ENCODE peak calls at places on chromosomes 16 and 17, in nine cellular contexts. M, C, Y, S, F, W, I, R and A are unnamed samples.

GRCh38 chr16:27319257-27319965 is 5.6 kb downstream of the IL4R start:
- DNase-seq in C (no peak), R (no peak), M (no peak), Y (no peak), I (no peak), W (no peak), S (no peak), F (no peak), A (no peak)

GRCh38 chr17:80856863-80857488 is 134.7 kb upstream of the CHMP6 start:
- DNase-seq in M (no peak), R (no peak), S (no peak), Y (no peak), W (no peak), I (no peak), F (no peak), C (no peak), A (no peak)

GRCh38 chr17:12362853-12363252 is 302.8 kb upstream of the MYOCD start:
- DNase-seq in M (peak), R (no peak), S (no peak), I (no peak), C (peak), Y (no peak), W (no peak), F (no peak), A (no peak)

GRCh38 chr16:5046914-5047313 is 13.2 kb upstream of the NAGPA start:
- DNase-seq in I (no peak), W (no peak), M (no peak), C (no peak), F (no peak), R (no peak), S (no peak), Y (no peak), A (no peak)

GRCh38 chr16:79997257-79997656 is 396.7 kb upstream of the MAF start:
- DNase-seq in W (peak), F (peak), Y (no peak), M (peak), S (no peak), C (no peak), R (peak), I (no peak), A (no peak)

GRCh38 chr16:24094660-24095059 is 161.5 kb upstream of the CACNG3 start:
- DNase-seq in S (no peak), M (no peak), F (no peak), C (no peak), I (no peak), R (no peak), Y (no peak), W (no peak), A (no peak)

GRCh38 chr17:4944163-4944553 is 4.1 kb downstream of the RNF167 start:
- DNase-seq in C (no peak), I (no peak), W (no peak), R (no peak), M (no peak), F (peak), S (no peak), Y (no peak), A (no peak)

GRCh38 chr16:33877-34707 is 19.3 kb downstream of the POLR3K start:
- DNase-seq in R (no peak), I (no peak), F (no peak), W (no peak), S (no peak), M (no peak), Y (no peak), C (no peak), A (no peak)

GRCh38 chr17:72267601-72268000 is 146.8 kb downstream of the SOX9 start:
- DNase-seq in R (no peak), W (no peak), S (no peak), F (no peak), I (no peak), Y (no peak), C (no peak), M (no peak), A (no peak)

GRCh38 chr16:87382023-87382785 is 1.4 kb downstream of the FBXO31 start:
- DNase-seq in W (no peak), M (no peak), R (peak), F (no peak), I (no peak), Y (no peak), S (no peak), C (no peak), A (no peak)

GRCh38 chr17:35257080-35257701 is 14.3 kb downstream of the SLFN5 start:
- DNase-seq in W (peak), S (peak), C (no peak), M (no peak), Y (no peak), R (peak), I (peak), F (no peak), A (no peak)

GRCh38 chr16:22205577-22206012 is 483 bp upstream of the EEF2K start:
- DNase-seq in W (no peak), F (no peak), R (no peak), C (no peak), S (no peak), Y (no peak), I (no peak), M (no peak), A (no peak)

GRCh38 chr17:39400547-39401411 is 647 bp downstream of the FBXL20 start:
- DNase-seq in I (peak), R (peak), W (no peak), S (peak), F (no peak), M (no peak), Y (no peak), C (peak), A (peak)

GRCh38 chr16:84832488-84833141 is 12.8 kb downstream of the CRISPLD2 start:
- DNase-seq in R (peak), F (no peak), I (peak), M (peak), Y (peak), S (peak), C (peak), W (peak), A (peak)

GRCh38 chr17:14296511-14296910 is 4.4 kb upstream of the HS3ST3B1 start:
- DNase-seq in W (no peak), I (no peak), F (no peak), S (no peak), C (no peak), M (no peak), Y (no peak), R (no peak), A (no peak)

GRCh38 chr17:12664894-12665262 is 812 bp upstream of the MYOCD start:
- DNase-seq in C (no peak), W (no peak), F (no peak), S (no peak), I (no peak), R (no peak), Y (no peak), M (no peak), A (no peak)

GRCh38 chr16:972316-973002 is 1.7 kb upstream of the LMF1 start:
- DNase-seq in F (no peak), R (no peak), Y (no peak), S (no peak), M (peak), C (no peak), W (no peak), I (no peak), A (no peak)

GRCh38 chr16:63361032-63361624 is 1324.9 kb upstream of the CDH8 start:
- DNase-seq in F (peak), Y (no peak), I (peak), C (peak), W (peak), M (peak), S (peak), R (peak), A (no peak)

GRCh38 chr16:65681406-65681805 is 559.5 kb upstream of the CDH11 start:
- DNase-seq in C (no peak), W (no peak), R (no peak), S (peak), I (peak), M (no peak), Y (no peak), F (no peak), A (no peak)

GRCh38 chr17:58630883-58631522 is 60.8 kb downstream of the TEX14 start:
- DNase-seq in F (no peak), R (no peak), I (no peak), W (no peak), Y (no peak), S (no peak), M (peak), C (no peak), A (no peak)

GRCh38 chr17:29615492-29616299 is 7.0 kb downstream of the CORO6 start:
- DNase-seq in S (peak), I (peak), R (peak), Y (peak), C (peak), M (peak), F (peak), W (peak), A (peak)

GRCh38 chr17:79340286-79340685 is 265.7 kb downstream of the ENGASE start:
- DNase-seq in R (no peak), Y (no peak), I (no peak), M (no peak), S (no peak), C (no peak), F (peak), W (no peak), A (no peak)

GRCh38 chr17:81232616-81233241 is 6.1 kb downstream of the TEPSIN start:
- DNase-seq in I (no peak), W (no peak), S (no peak), R (no peak), C (no peak), Y (no peak), F (no peak), M (no peak), A (no peak)

GRCh38 chr16:81241706-81242105 is 3.2 kb downstream of the BCO1 start:
- DNase-seq in Y (no peak), M (no peak), F (no peak), I (no peak), R (no peak), S (no peak), W (no peak), C (no peak), A (no peak)

GRCh38 chr16:81181013-81181720 is 57.3 kb upstream of the BCO1 start:
- DNase-seq in C (peak), F (no peak), W (peak), M (peak), R (peak), Y (peak), S (peak), I (peak), A (peak)

GRCh38 chr17:67365762-67366192 is 600 bp downstream of the PSMD12 start:
- DNase-seq in I (peak), M (no peak), C (no peak), S (peak), R (peak), Y (no peak), W (peak), F (peak), A (no peak)

GRCh38 chr17:61397086-61397842 is 2.4 kb upstream of the TBX2 start:
- DNase-seq in Y (no peak), M (no peak), W (no peak), R (no peak), C (no peak), S (peak), F (no peak), I (peak), A (no peak)
- TF ChIP-seq CTCF in Y (no peak), M (no peak), W (peak), R (no peak), C (no peak), S (peak), F (no peak), I (peak), A (no peak)

DNA sequence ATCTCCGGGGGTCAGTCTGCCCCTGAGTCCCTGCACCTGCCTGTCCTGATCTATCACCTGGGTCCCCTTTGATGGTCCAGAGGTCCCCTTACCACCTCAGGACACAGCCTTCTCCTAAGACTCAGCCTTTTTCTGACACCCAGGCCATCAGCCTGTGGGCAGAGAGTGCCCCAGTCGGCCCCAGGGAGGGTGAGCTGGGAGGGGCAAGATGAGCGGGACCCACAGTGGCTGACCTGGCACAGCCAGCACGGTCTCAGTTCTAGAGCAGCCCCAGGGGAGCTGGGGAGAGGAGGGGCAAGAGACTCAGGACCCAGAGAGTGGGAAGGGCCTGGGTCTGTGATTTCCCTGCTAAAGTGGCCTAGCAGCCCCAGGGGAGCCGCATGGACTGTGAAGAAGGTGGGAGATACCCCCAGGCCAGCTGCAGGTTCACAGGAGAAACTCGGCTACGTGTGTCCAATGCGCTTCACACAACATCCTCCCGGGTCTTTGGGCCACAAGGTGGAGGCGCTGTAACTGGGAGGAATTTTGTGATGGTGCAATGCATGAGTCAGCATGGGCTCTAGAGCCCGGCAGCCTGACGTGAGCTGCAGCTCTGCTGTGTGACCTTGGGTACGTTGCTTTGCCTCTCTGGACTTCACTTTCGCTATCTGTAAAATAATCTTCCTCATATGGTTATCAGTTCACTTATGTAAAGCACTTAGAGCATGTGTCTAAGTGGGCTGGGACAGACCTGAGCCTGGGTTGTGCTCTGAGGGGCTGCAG is 67.2 kb upstream of the LHX1 start:
- DNase-seq in I (peak), F (no peak), Y (no peak), S (peak), C (no peak), R (no peak), W (peak), M (no peak), A (no peak)
- TF ChIP-seq CTCF in I (no peak), F (no peak), Y (no peak), S (peak), C (no peak), R (no peak), W (no peak), M (no peak), A (no peak)

DNA sequence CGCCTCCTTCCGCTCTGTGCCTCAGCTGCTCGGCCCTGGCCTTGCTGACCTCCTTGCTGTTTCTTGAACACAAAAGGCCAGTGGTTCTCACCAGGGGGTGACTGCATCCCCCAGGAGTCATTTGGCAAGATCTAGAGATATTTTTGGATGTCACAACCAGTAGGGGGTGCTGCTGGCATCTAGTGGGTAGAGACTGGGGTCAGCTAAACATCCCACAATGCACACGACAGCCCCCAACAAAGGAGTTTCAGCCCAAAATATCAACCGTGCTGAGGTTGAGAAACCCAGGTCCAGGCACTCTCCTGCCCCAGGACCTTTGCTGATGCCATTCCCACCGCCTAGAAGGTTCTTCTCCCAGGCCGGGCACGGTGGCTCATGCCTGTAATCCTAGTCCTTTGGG is 39.7 kb downstream of the ABCC6 start:
- DNase-seq in F (peak), W (no peak), M (no peak), R (no peak), I (no peak), Y (no peak), S (no peak), C (no peak), A (no peak)
- TF ChIP-seq CTCF in F (peak), W (peak), M (no peak), R (no peak), I (no peak), Y (no peak), S (peak), C (no peak), A (no peak)

DNA sequence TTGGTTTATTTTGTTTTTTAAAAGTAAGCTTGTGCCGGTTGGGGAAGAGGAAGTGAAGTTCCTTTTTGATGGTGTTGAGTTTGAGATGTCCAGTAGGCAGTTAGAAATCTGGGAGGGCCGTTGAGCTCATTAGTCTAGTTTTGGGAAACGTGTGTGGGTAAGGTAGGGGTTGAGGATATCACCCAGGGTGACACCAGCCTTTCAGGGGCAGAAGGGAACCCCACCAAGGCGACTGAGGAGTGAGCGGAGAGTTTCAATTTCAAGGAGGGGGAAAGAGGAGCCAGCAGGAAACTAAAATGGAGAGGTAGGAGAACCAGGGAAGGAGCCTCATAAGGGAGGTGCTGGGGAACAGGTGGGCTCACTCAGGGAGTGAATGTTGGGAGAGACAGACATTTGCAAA is 22.7 kb downstream of the HAPSTR1 start:
- DNase-seq in C (no peak), F (no peak), Y (no peak), I (no peak), S (no peak), M (no peak), R (no peak), W (no peak), A (no peak)
- TF ChIP-seq CTCF in C (no peak), F (no peak), Y (no peak), I (no peak), S (no peak), M (no peak), R (no peak), W (no peak), A (no peak)

GRCh38 chr17:43844241-43844640 is 2.7 kb upstream of the CD300LG start:
- DNase-seq in M (no peak), C (no peak), F (no peak), W (no peak), R (no peak), S (no peak), Y (no peak), I (no peak), A (no peak)

GRCh38 chr17:43839670-43840101 is 6.7 kb upstream of the MPP3 start:
- DNase-seq in M (no peak), W (no peak), S (no peak), Y (no peak), I (no peak), R (no peak), C (no peak), F (no peak), A (no peak)

GRCh38 chr17:43845772-43846171 is 1.2 kb upstream of the CD300LG start:
- DNase-seq in W (no peak), S (no peak), Y (no peak), F (no peak), M (no peak), C (no peak), R (no peak), I (no peak), A (no peak)

GRCh38 chr17:43842975-43843325 is 4.0 kb upstream of the CD300LG start:
- DNase-seq in S (no peak), C (no peak), M (no peak), I (no peak), F (no peak), R (no peak), W (no peak), Y (no peak), A (no peak)

DNA sequence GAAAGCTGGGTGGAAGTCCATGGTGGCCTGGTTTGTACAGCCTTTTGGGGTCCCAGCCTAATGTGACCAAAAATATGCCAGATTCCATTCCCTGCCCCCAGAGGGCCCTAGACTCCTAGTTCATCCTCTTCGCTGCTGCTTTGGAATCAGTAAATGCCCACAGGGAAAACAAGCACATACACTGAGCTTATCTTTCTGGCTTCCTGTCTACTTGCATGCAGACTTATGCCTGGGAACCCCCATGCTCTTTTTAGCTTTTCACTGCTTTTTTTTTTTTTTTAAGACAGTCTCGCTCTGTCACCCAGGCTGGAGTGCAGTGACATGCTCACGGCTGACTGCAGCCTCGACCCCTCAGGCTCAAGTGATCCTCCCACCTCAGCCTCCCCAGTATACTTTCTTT is 6.2 kb upstream of the CD300LG start:
- DNase-seq in W (no peak), R (no peak), M (peak), Y (no peak), I (peak), F (no peak), C (no peak), S (peak), A (no peak)
- TF ChIP-seq CTCF in W (no peak), R (peak), M (peak), Y (no peak), I (no peak), F (peak), C (no peak), S (peak), A (no peak)